ENCODE peak calls at places on chromosomes 12 and 14, in seven cellular contexts. G is PC-3; O is left ventricle myocardium inferior; N is NT2/D1; Z is gastrocnemius medialis; F is naive thymus-derived CD4-positive, alpha-beta T cell; A is esophagus squamous epithelium. K is an unnamed sample.

GRCh38 chr12:42481368-42481767 is 108.2 kb downstream of the PRICKLE1 start:
- DNase-seq in G (no peak), O (no peak), N (peak; percentile 78), Z (no peak), F (no peak), A (no peak), K (no peak)

GRCh38 chr12:132476421-132476820 is 13.5 kb upstream of the FBRSL1 start:
- DNase-seq in G (no peak), O (no peak), N (no peak), Z (no peak), F (no peak), A (no peak), K (no peak)

GRCh38 chr12:11408096-11408495 is 12.7 kb upstream of the PRB2 start:
- DNase-seq in G (no peak), O (no peak), N (no peak), Z (no peak), F (no peak), A (no peak), K (no peak)

GRCh38 chr12:11085419-11085818 is 6.7 kb downstream of the TAS2R43 start:
- DNase-seq in G (no peak), O (no peak), N (no peak), Z (no peak), F (no peak), A (no peak), K (no peak)

GRCh38 chr12:40692617-40693502 is 621 bp downstream of the CNTN1 start:
- DNase-seq in G (no peak), O (no peak), N (no peak), Z (peak; percentile 11), F (no peak), A (no peak), K (no peak)

GRCh38 chr12:79597910-79598309 is 92.9 kb downstream of the PAWR start:
- DNase-seq in G (no peak), O (no peak), N (no peak), Z (no peak), F (no peak), A (no peak), K (no peak)

GRCh38 chr12:116876151-116876869 is 4.9 kb downstream of the HRK start:
- DNase-seq in G (no peak), O (no peak), N (no peak), Z (no peak), F (no peak), A (no peak), K (no peak)

GRCh38 chr14:68971411-68972035 is 7.6 kb downstream of the ACTN1 start:
- DNase-seq in G (no peak), O (no peak), N (no peak), Z (no peak), F (no peak), A (no peak), K (no peak)

GRCh38 chr14:40115583-40115982 is 683.4 kb upstream of the FBXO33 start:
- DNase-seq in G (peak; percentile 80), O (no peak), N (no peak), Z (no peak), F (no peak), A (no peak), K (no peak)

GRCh38 chr12:121452356-121453021 is 52.6 kb downstream of the RNF34 start:
- DNase-seq in G (no peak), O (no peak), N (no peak), Z (no peak), F (no peak), A (no peak), K (no peak)

GRCh38 chr14:44846232-44846824 is 115.4 kb downstream of the KLHL28 start:
- DNase-seq in G (peak; percentile 75), O (no peak), N (peak; percentile 11), Z (no peak), F (peak; percentile 15), A (no peak), K (no peak)

GRCh38 chr12:77179515-77179914 is 114.1 kb upstream of the E2F7 start:
- DNase-seq in G (no peak), O (no peak), N (no peak), Z (no peak), F (no peak), A (no peak), K (no peak)

GRCh38 chr12:96185914-96186313 is 8.3 kb upstream of the ELK3 start:
- DNase-seq in G (no peak), O (no peak), N (no peak), Z (no peak), F (no peak), A (no peak), K (no peak)

GRCh38 chr12:57775563-57776246 is 3.3 kb downstream of the EEF1AKMT3 start:
- DNase-seq in G (no peak), O (no peak), N (no peak), Z (no peak), F (no peak), A (no peak), K (no peak)

GRCh38 chr14:95993768-95994592 is 45.2 kb upstream of the C14orf132 start:
- DNase-seq in G (peak; percentile 49), O (no peak), N (peak; percentile 68), Z (no peak), F (peak; percentile 19), A (no peak), K (peak; percentile 20)

GRCh38 chr12:75954076-75954475 is 77.5 kb downstream of the PHLDA1 start:
- DNase-seq in G (peak; percentile 96), O (no peak), N (peak; percentile 66), Z (no peak), F (no peak), A (no peak), K (peak; percentile 98)

GRCh38 chr12:2233034-2233433 is 180.2 kb downstream of the CACNA1C start:
- DNase-seq in G (peak; percentile 65), O (no peak), N (no peak), Z (no peak), F (no peak), A (no peak), K (no peak)

GRCh38 chr14:88476375-88476774 is 78.4 kb downstream of the PTPN21 start:
- DNase-seq in G (peak; percentile 45), O (no peak), N (no peak), Z (no peak), F (no peak), A (no peak), K (peak; percentile 40)

GRCh38 chr14:83463500-83464098 is 1929.9 kb upstream of the SEL1L start:
- DNase-seq in G (peak; percentile 46), O (no peak), N (peak; percentile 42), Z (no peak), F (no peak), A (no peak), K (no peak)

GRCh38 chr12:101945361-101946232 is 68.2 kb downstream of the DRAM1 start:
- DNase-seq in G (peak; percentile 52), O (no peak), N (no peak), Z (no peak), F (no peak), A (no peak), K (no peak)

GRCh38 chr12:2593045-2593444 is 201.7 kb upstream of the FKBP4 start:
- DNase-seq in G (no peak), O (no peak), N (no peak), Z (no peak), F (no peak), A (no peak), K (no peak)

GRCh38 chr14:55077155-55077554 is 25.7 kb downstream of the MAPK1IP1L start:
- DNase-seq in G (peak; percentile 44), O (no peak), N (no peak), Z (no peak), F (no peak), A (no peak), K (no peak)

GRCh38 chr12:612293-612692 is 51.0 kb downstream of the NINJ2 start:
- DNase-seq in G (no peak), O (no peak), N (no peak), Z (no peak), F (no peak), A (no peak), K (no peak)

GRCh38 chr12:130709151-130710000 is 6.7 kb downstream of the RIMBP2 start:
- DNase-seq in G (no peak), O (no peak), N (no peak), Z (no peak), F (no peak), A (no peak), K (no peak)

GRCh38 chr12:130706885-130707570 is 9.1 kb downstream of the RIMBP2 start:
- DNase-seq in G (no peak), O (no peak), N (no peak), Z (no peak), F (no peak), A (no peak), K (no peak)

GRCh38 chr12:130707571-130707891 is 8.6 kb downstream of the RIMBP2 start:
- DNase-seq in G (no peak), O (no peak), N (no peak), Z (no peak), F (no peak), A (no peak), K (no peak)

GRCh38 chr12:130710001-130710732 is 5.9 kb downstream of the RIMBP2 start:
- DNase-seq in G (no peak), O (no peak), N (no peak), Z (no peak), F (no peak), A (no peak), K (no peak)

GRCh38 chr12:130708648-130709047 is 7.5 kb downstream of the RIMBP2 start:
- DNase-seq in G (no peak), O (no peak), N (no peak), Z (no peak), F (no peak), A (no peak), K (no peak)
- H3K9me3 ChIP-seq in G (no peaks in the 10 kb centered on the region), O (no peaks in the 10 kb centered on the region), N (no peaks in the 10 kb centered on the region), Z (no peaks in the 10 kb centered on the region), F (no peaks in the 10 kb centered on the region), A (no peaks in the 10 kb centered on the region), K (no peaks in the 10 kb centered on the region)

GRCh38 chr14:106222736-106223135 is 696.4 kb downstream of the TMEM121 start:
- DNase-seq in G (no peak), O (no peak), N (no peak), Z (no peak), F (no peak), A (no peak), K (no peak)

GRCh38 chr14:106227793-106228192 is 701.4 kb downstream of the TMEM121 start:
- DNase-seq in G (no peak), O (no peak), N (no peak), Z (no peak), F (no peak), A (no peak), K (no peak)

GRCh38 chr14:106228541-106229158 is 702.3 kb downstream of the TMEM121 start:
- DNase-seq in G (no peak), O (no peak), N (no peak), Z (no peak), F (peak; percentile 71), A (no peak), K (no peak)

GRCh38 chr14:106224694-106224971 is 698.2 kb downstream of the TMEM121 start:
- DNase-seq in G (no peak), O (no peak), N (no peak), Z (no peak), F (no peak), A (no peak), K (no peak)
- H3K9me3 ChIP-seq in G (no peaks in the 10 kb centered on the region), O (no peaks in the 10 kb centered on the region), N (no peaks in the 10 kb centered on the region), Z (no peaks in the 10 kb centered on the region), F (no peaks in the 10 kb centered on the region), A (no peaks in the 10 kb centered on the region), K (no peaks in the 10 kb centered on the region)

GRCh38 chr12:85947286-85947685 is 73.2 kb downstream of the NTS start:
- DNase-seq in G (no peak), O (no peak), N (no peak), Z (no peak), F (no peak), A (no peak), K (no peak)
- H3K9me3 ChIP-seq in G (no peaks in the 10 kb centered on the region), O (no peaks in the 10 kb centered on the region), N (peaks cover 40% of the 10 kb centered on the region), Z (no peaks in the 10 kb centered on the region), F (no peaks in the 10 kb centered on the region), A (no peaks in the 10 kb centered on the region), K (no peaks in the 10 kb centered on the region)

GRCh38 chr14:20223410-20223809 is at the start of gene OR11H6:
- DNase-seq in G (no peak), O (no peak), N (no peak), Z (no peak), F (no peak), A (no peak), K (no peak)
- H3K9me3 ChIP-seq in G (no peaks in the 10 kb centered on the region), O (no peaks in the 10 kb centered on the region), N (no peaks in the 10 kb centered on the region), Z (no peaks in the 10 kb centered on the region), F (no peaks in the 10 kb centered on the region), A (no peaks in the 10 kb centered on the region), K (peaks cover 10% of the 10 kb centered on the region)

K was measured in astrocyte.